ENCODE peak calls at places on chromosomes 13 and 19, in nine cellular contexts. T is HepG2, Z is thoracic aorta, J is hepatocyte, E is SK-N-SH, C is breast epithelium, I is endodermal cell, X is neural progenitor cell, O is foreskin keratinocyte. S is an unnamed sample. For H3K27me3, the result is how much of the 10 kb centered on the place peaks cover.

GRCh38 chr19:3976495-3977241 is 5.8 kb upstream of the DAPK3 start:
- DNase-seq in T (no peak), Z (no peak), J (no peak), E (peak), C (no peak), I (peak), X (no peak), O (no peak), S (no peak)

GRCh38 chr13:73754727-73755292 is 379.4 kb downstream of the KLF12 start:
- DNase-seq in T (peak), Z (no peak), J (peak), E (peak), C (no peak), I (no peak), X (peak), O (peak), S (no peak)

GRCh38 chr13:33782631-33783030 is 35.3 kb upstream of the RFC3 start:
- DNase-seq in T (no peak), Z (no peak), J (no peak), E (no peak), C (no peak), I (no peak), X (no peak), O (no peak), S (no peak)

GRCh38 chr19:42198676-42199439 is 18.6 kb downstream of the DEDD2 start:
- DNase-seq in T (no peak), Z (no peak), J (no peak), E (no peak), C (no peak), I (peak), X (no peak), O (peak), S (peak)

GRCh38 chr13:49580980-49581680 is 4.2 kb downstream of the RCBTB1 start:
- DNase-seq in T (no peak), Z (no peak), J (no peak), E (no peak), C (no peak), I (no peak), X (no peak), O (peak), S (no peak)

GRCh38 chr13:51632643-51633357 is 48.5 kb downstream of the WDFY2 start:
- DNase-seq in T (peak), Z (no peak), J (no peak), E (no peak), C (no peak), I (peak), X (peak), O (no peak), S (no peak)

GRCh38 chr19:33554821-33555220 is 33.2 kb upstream of the PEPD start:
- DNase-seq in T (no peak), Z (no peak), J (no peak), E (no peak), C (peak), I (no peak), X (no peak), O (no peak), S (no peak)

GRCh38 chr13:33644607-33645543 is 173.1 kb upstream of the RFC3 start:
- DNase-seq in T (no peak), Z (no peak), J (no peak), E (no peak), C (no peak), I (no peak), X (no peak), O (no peak), S (no peak)

GRCh38 chr13:24199016-24199415 is 38.5 kb downstream of the SPATA13 start:
- DNase-seq in T (no peak), Z (no peak), J (no peak), E (no peak), C (no peak), I (peak), X (no peak), O (no peak), S (no peak)

GRCh38 chr13:30463820-30464495 is 1.8 kb downstream of the HMGB1 start:
- DNase-seq in T (peak), Z (no peak), J (peak), E (no peak), C (peak), I (peak), X (no peak), O (peak), S (peak)

GRCh38 chr13:37715606-37716015 is 117.0 kb upstream of the POSTN start:
- DNase-seq in T (no peak), Z (no peak), J (no peak), E (no peak), C (no peak), I (no peak), X (no peak), O (peak), S (no peak)

GRCh38 chr13:46630419-46631183 is 77.6 kb downstream of the LRCH1 start:
- DNase-seq in T (no peak), Z (no peak), J (no peak), E (peak), C (no peak), I (no peak), X (peak), O (no peak), S (no peak)

GRCh38 chr13:68810660-68811059 is 1297.0 kb upstream of the ATXN8OS start:
- DNase-seq in T (peak), Z (no peak), J (peak), E (peak), C (no peak), I (no peak), X (peak), O (no peak), S (no peak)

GRCh38 chr19:17385878-17386611 is 8.0 kb downstream of the CCDC194 start:
- DNase-seq in T (peak), Z (no peak), J (peak), E (peak), C (peak), I (peak), X (peak), O (no peak), S (peak)

GRCh38 chr13:79581870-79582315 is 100.9 kb downstream of the NDFIP2 start:
- DNase-seq in T (no peak), Z (no peak), J (no peak), E (no peak), C (no peak), I (peak), X (peak), O (peak), S (no peak)

DNA sequence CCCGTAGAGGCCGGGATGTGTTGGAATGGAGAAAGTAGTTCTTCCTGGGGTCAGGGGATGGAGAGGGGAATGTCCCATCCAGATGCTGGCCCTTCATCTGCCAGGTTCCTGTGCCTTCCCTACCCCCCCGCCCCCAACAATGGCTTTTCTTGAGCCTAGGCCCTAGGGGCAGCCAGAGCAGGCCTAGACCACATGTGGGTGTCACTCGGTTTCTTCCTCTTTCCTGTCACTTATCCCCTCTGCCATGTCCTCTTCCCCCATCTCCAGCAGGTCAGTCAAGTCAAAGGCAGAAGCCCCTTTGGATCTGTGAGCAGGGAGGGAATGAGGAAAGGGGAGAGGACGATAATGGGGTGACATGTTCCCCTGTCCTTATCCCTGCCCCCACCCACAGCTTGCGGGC is 36.4 kb downstream of the LYL1 start:
- DNase-seq in T (no peak), Z (no peak), J (no peak), E (no peak), C (no peak), I (no peak), X (no peak), O (no peak), S (no peak)
- H3K27me3 ChIP-seq in T (under half), Z (under half), J (under half), E (under half), C (under half), I (under half), X (half or more), O (under half), S (under half)

DNA sequence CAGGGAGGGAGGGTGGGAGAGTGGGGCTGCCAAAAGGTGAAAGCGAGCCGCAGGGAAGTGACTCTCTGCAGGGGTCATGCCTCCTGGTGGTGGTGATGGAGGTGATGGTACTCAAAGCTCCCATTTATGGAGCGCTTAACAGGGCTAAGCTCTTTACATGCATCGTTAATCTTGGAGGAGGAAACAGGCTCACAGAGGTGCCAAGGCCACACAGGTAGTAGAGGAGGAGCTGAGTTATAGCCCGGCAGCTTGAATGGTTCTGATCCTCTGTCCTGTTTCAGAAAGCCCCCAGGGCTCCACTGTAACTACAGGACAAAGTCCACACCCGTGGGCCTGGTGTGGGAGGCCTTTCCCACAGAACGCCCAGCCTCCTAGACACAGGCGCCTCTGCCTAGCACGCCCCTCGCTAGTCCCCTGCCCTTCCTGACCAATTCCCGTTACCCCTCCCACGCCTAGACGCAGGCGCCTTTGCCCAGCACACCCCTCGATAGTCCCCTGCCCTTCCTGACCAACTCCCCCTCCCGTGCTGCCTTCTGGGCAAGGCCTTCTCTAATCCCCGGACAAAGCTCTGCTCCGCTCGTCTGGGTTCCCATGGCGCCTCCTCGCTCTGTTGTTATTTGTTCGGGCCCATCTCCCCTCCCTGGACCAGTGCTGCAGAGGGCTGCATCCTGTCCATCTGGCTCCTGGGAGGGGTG is 10.8 kb downstream of the PPP1R37 start:
- DNase-seq in T (peak), Z (no peak), J (peak), E (no peak), C (no peak), I (peak), X (peak), O (no peak), S (no peak)
- TF ChIP-seq CTCF in T (peak), Z (no peak), J (no peak), E (no peak), C (no peak), I (peak), X (peak), O (peak), S (no peak)

DNA sequence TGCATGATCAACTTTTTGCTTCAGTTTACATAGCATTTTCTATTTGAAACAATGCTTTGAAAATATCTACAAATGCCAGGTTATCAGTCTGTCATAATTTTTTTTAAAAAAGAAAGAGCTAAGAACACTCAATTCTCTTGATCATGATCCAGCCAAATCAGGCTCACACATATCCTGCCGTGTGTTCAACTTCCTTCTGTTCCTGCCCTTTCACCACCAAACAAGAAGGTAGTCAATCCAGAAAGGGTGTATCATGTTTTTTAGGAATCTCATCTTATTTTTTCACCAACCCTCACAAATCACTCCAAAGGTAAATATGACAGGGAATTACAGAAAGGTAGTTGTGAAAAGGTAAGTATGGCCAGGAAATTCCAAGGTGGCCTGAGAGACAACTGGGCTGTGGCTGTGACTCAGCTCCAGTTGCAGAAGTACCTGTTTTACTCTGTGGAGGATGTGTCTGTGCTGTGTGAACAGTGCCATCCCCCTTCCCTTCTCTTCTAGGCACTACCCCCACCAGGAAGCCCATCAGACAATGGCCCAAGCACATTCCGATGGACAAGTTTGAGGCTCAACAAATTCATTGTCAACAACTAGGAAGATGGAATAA is 138.8 kb upstream of the GJB6 start:
- DNase-seq in T (no peak), Z (no peak), J (no peak), E (no peak), C (no peak), I (no peak), X (no peak), O (peak), S (no peak)
- H3K27ac ChIP-seq in T (no peak), Z (no peak), J (no peak), E (no peak), C (no peak), I (no peak), X (no peak), O (peak), S (no peak)

DNA sequence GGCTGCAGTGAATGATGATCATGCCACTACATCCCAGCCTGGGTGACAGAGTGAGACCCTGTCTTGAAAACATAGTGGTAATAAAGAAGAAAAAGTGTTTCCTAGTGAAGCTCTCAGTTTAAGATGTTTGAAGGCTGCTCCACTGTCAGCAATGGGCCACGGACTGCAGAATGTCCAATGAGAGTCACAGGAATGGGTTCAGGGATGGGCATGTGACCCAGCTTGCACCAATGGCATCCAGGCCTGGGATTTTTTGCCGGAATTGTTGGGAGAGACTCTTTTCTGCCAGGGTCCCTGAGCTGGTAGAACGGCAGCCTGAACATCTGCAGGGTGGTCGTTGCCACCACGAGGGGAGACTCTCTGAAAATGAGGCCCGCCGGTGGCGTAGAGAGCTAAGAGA is 6.3 kb downstream of the SHISA7 start:
- DNase-seq in T (no peak), Z (no peak), J (no peak), E (no peak), C (no peak), I (no peak), X (no peak), O (no peak), S (no peak)
- H3K27me3 ChIP-seq in T (under half), Z (under half), J (under half), E (under half), C (under half), I (half or more), X (under half), O (half or more), S (half or more)

DNA sequence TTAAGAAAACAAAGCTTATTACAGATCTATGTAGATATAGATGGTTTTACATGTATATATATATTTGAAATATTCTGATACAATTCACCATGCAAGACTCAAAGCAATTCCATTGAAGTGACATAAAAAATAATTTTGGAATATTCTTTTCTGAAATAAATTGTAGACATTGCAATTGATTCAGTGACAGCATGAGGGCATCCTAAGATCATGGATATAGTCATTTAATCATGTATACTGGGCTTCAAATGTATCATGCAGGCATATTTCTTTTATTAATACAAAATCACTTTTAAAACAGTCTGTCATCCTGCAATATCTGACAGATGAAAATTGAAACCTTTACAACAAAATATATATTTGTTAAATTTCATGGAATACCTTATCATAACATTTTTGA is 286.7 kb upstream of the SLITRK6 start:
- DNase-seq in T (no peak), Z (no peak), J (no peak), E (no peak), C (no peak), I (no peak), X (no peak), O (no peak), S (no peak)
- TF ChIP-seq CTCF in T (no peak), Z (no peak), J (peak), E (peak), C (no peak), I (peak), X (peak), O (no peak), S (no peak)

GRCh38 chr19:34995551-34995950 is 4.6 kb upstream of the GRAMD1A start:
- DNase-seq in T (peak), Z (no peak), J (no peak), E (no peak), C (no peak), I (no peak), X (no peak), O (no peak), S (no peak)

GRCh38 chr19:34991542-34992333 is 8.4 kb upstream of the GRAMD1A start:
- DNase-seq in T (no peak), Z (no peak), J (no peak), E (no peak), C (no peak), I (no peak), X (no peak), O (no peak), S (no peak)

GRCh38 chr19:34996978-34997640 is 3.0 kb upstream of the GRAMD1A start:
- DNase-seq in T (peak), Z (no peak), J (no peak), E (no peak), C (no peak), I (no peak), X (no peak), O (no peak), S (no peak)

GRCh38 chr19:34994643-34995471 is 5.3 kb upstream of the GRAMD1A start:
- DNase-seq in T (peak), Z (no peak), J (peak), E (no peak), C (peak), I (peak), X (no peak), O (no peak), S (no peak)

DNA sequence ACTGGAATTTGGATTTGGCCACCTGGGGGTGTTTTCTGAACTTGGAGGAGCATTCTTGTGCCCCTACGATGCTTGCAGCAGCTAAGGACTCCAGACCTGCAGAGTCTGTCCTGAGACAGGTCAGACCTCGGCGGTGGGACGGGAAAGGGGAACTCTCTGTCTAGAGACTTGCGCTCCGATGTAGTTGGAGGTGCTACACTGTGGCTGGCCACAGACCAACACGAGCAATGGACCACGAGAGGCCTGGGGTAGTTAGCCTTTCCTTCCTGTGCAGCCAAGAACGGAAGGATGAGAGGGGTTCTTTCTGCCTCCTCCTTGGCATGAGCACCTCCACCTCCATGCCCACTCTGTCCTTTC is 5.9 kb upstream of the GRAMD1A start:
- DNase-seq in T (no peak), Z (no peak), J (no peak), E (no peak), C (no peak), I (peak), X (no peak), O (no peak), S (no peak)
- H3K27ac ChIP-seq in T (peak), Z (peak), J (peak), E (no peak), C (peak), I (no peak), X (no peak), O (no peak), S (no peak)

GRCh38 chr13:78413887-78414553 is 189.3 kb downstream of the POU4F1 start:
- DNase-seq in T (no peak), Z (no peak), J (no peak), E (no peak), C (no peak), I (no peak), X (no peak), O (no peak), S (no peak)
- H3K27me3 ChIP-seq in T (under half), Z (under half), J (under half), E (under half), C (under half), I (under half), X (under half), O (under half), S (under half)

GRCh38 chr13:20128459-20128927 is 32.4 kb downstream of the GJA3 start:
- DNase-seq in T (peak), Z (no peak), J (peak), E (peak), C (no peak), I (peak), X (peak), O (no peak), S (no peak)
- TF ChIP-seq CTCF in T (peak), Z (no peak), J (peak), E (peak), C (no peak), I (peak), X (peak), O (peak), S (peak)

GRCh38 chr19:32405431-32406160 is at the start of gene DPY19L3:
- DNase-seq in T (peak), Z (peak), J (peak), E (peak), C (peak), I (peak), X (peak), O (peak), S (peak)

GRCh38 chr19:32404213-32404938 is 1.2 kb upstream of the DPY19L3 start:
- DNase-seq in T (peak), Z (no peak), J (no peak), E (no peak), C (no peak), I (peak), X (peak), O (no peak), S (no peak)

GRCh38 chr19:32406161-32407003 is 812 bp downstream of the DPY19L3 start:
- DNase-seq in T (no peak), Z (no peak), J (no peak), E (peak), C (no peak), I (no peak), X (peak), O (peak), S (no peak)

GRCh38 chr19:32404939-32405430 is 585 bp upstream of the DPY19L3 start:
- DNase-seq in T (peak), Z (no peak), J (peak), E (no peak), C (peak), I (no peak), X (peak), O (no peak), S (no peak)

GRCh38 chr19:32407004-32407992 is 1.7 kb downstream of the DPY19L3 start:
- DNase-seq in T (peak), Z (no peak), J (no peak), E (peak), C (no peak), I (peak), X (no peak), O (peak), S (no peak)
- H3K27ac ChIP-seq in T (no peak), Z (peak), J (no peak), E (no peak), C (peak), I (no peak), X (no peak), O (no peak), S (no peak)

S was measured in CD4-positive, alpha-beta T cell.